ENCODE peak calls at places on chromosomes 5 and 9, in six cellular contexts. N, A, E, B, R and U are unnamed samples.

GRCh38 chr5:61026004-61026403 is 81.0 kb downstream of the NDUFAF2 start:
- DNase-seq in R (no peak), E (no peak), B (no peak), N (no peak), A (no peak), U (no peak)

GRCh38 chr9:128296340-128297220 is 20.5 kb downstream of the SWI5 start:
- DNase-seq in A (no peak), R (no peak), B (no peak), N (no peak), E (no peak), U (no peak)

GRCh38 chr9:15250013-15250412 is 57.0 kb downstream of the TTC39B start:
- DNase-seq in R (no peak), N (no peak), A (no peak), E (no peak), B (no peak), U (no peak)

GRCh38 chr5:102483736-102484135 is 15.1 kb downstream of the SLCO6A1 start:
- DNase-seq in B (no peak), N (no peak), E (no peak), A (no peak), R (no peak), U (no peak)

GRCh38 chr5:134792287-134792686 is 33.7 kb downstream of the DDX46 start:
- DNase-seq in A (no peak), B (no peak), R (no peak), N (no peak), E (no peak), U (no peak)

GRCh38 chr5:138975098-138975847 is 100.1 kb upstream of the LRRTM2 start:
- DNase-seq in R (peak; percentile 38), N (no peak), E (no peak), B (peak; percentile 26), A (peak; percentile 34), U (no peak)

GRCh38 chr9:33354651-33355211 is 47.6 kb downstream of the AQP7 start:
- DNase-seq in A (no peak), R (no peak), E (no peak), N (no peak), B (no peak), U (no peak)

GRCh38 chr5:95884021-95884333 is 61.5 kb upstream of the GLRX start:
- DNase-seq in E (no peak), R (no peak), B (no peak), A (no peak), N (no peak), U (no peak)

GRCh38 chr5:140251527-140251973 is 51.4 kb downstream of the PFDN1 start:
- DNase-seq in R (no peak), A (peak; percentile 70), E (peak; percentile 84), B (no peak), N (no peak), U (no peak)

GRCh38 chr9:130128251-130128650 is 44.0 kb upstream of the NCS1 start:
- DNase-seq in E (no peak), R (no peak), B (no peak), A (no peak), N (no peak), U (no peak)

GRCh38 chr5:81420039-81420667 is 26.2 kb upstream of the ACOT12 start:
- DNase-seq in N (no peak), R (no peak), A (peak; percentile 87), E (peak; percentile 82), B (no peak), U (no peak)

GRCh38 chr5:157384971-157385709 is 74.9 kb upstream of the NIPAL4 start:
- DNase-seq in R (no peak), E (peak; percentile 100), B (no peak), N (peak; percentile 24), A (peak; percentile 99), U (no peak)

GRCh38 chr5:127216906-127217675 is 73.5 kb upstream of the MEGF10 start:
- DNase-seq in R (no peak), N (no peak), A (no peak), B (no peak), E (no peak), U (peak; percentile 16)
- TF ChIP-seq CTCF in R (no peak), N (no peak), A (no peak), B (no peak), E (no peak), U (no peak)

GRCh38 chr5:150738862-150739261 is 20.0 kb downstream of the DCTN4 start:
- DNase-seq in R (no peak), A (no peak), B (no peak), N (no peak), E (no peak), U (no peak)
- TF ChIP-seq CTCF in R (no peak), A (no peak), B (no peak), N (no peak), E (no peak), U (no peak)

DNA sequence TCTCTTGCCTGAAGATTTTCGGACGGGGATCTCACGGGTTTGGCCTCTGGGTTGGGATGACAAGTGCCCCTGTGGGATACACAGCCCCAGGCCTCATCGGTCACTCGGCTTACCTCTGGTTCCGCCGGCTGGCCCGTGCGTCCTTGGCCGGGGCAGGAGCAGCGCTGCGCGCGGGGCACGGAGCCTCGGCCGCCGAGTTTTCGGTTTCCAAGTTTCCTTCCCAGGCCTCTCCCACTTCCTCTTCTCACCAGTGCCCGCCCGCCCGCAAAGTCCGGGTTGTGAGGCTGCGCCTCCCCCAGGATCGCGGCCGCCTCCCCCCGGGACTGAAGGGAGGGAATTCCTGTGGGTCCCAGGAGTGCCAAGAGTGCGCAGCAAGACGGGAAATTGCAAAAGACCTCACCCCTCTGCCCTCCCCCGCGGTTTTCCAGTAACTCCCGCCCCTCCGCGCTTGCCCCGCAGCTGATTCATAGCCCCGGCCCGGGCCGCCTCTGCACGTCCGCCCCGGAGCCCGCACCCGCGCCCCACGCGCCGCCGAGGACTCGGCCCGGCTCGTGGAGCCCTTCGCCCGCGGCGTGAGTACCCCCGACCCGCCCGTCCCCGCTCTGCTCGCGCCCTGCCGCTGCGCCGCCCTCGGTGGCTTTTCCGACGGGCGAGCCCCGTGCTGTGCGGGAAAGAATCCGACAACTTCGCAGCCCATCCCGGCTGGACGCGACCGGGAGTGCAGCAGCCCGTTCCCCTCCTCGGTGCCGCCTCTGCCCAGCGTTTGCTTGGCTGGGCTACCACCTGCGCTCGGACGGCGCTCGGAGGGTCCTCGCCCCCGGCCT is at the start of gene OSMR:
- DNase-seq in B (peak; percentile 91), N (peak; percentile 93), R (peak; percentile 19), E (peak; percentile 93), A (peak; percentile 97), U (peak; percentile 73)
- TF ChIP-seq CTCF in B (no peak), N (no peak), R (no peak), E (no peak), A (no peak), U (no peak)

GRCh38 chr9:87548159-87548558 is 50.5 kb downstream of the DAPK1 start:
- DNase-seq in E (no peak), N (no peak), B (no peak), A (no peak), R (no peak), U (no peak)

GRCh38 chr9:87549774-87550173 is 52.1 kb downstream of the DAPK1 start:
- DNase-seq in A (no peak), N (no peak), B (no peak), R (no peak), E (no peak), U (no peak)

GRCh38 chr9:87547665-87548064 is 50.0 kb downstream of the DAPK1 start:
- DNase-seq in E (no peak), N (no peak), B (no peak), R (no peak), A (no peak), U (no peak)

GRCh38 chr9:87545858-87546257 is 48.2 kb downstream of the DAPK1 start:
- DNase-seq in N (no peak), B (no peak), A (no peak), E (no peak), R (no peak), U (no peak)

GRCh38 chr9:87546704-87547103 is 49.0 kb downstream of the DAPK1 start:
- DNase-seq in E (no peak), R (no peak), A (no peak), B (no peak), N (no peak), U (no peak)
- TF ChIP-seq CTCF in E (no peak), R (no peak), A (no peak), B (no peak), N (no peak), U (no peak)

GRCh38 chr9:38175423-38175822 is 106.4 kb upstream of the SHB start:
- DNase-seq in E (no peak), A (no peak), B (no peak), R (no peak), N (no peak), U (no peak)

GRCh38 chr9:38178282-38178681 is 109.3 kb upstream of the SHB start:
- DNase-seq in E (no peak), B (no peak), N (peak; percentile 15), R (no peak), A (no peak), U (no peak)

GRCh38 chr9:38172601-38173000 is 103.6 kb upstream of the SHB start:
- DNase-seq in E (no peak), N (no peak), R (no peak), A (no peak), B (no peak), U (no peak)

GRCh38 chr9:38177680-38178079 is 108.7 kb upstream of the SHB start:
- DNase-seq in B (no peak), A (no peak), E (no peak), N (no peak), R (no peak), U (no peak)

GRCh38 chr9:38176256-38176655 is 107.2 kb upstream of the SHB start:
- DNase-seq in N (no peak), B (no peak), R (no peak), E (no peak), A (no peak), U (no peak)
- TF ChIP-seq CTCF in N (no peak), B (no peak), R (no peak), E (no peak), A (no peak), U (no peak)

GRCh38 chr5:10201223-10201868 is 48.3 kb downstream of the ATPSCKMT start:
- DNase-seq in N (no peak), A (no peak), E (no peak), R (no peak), B (no peak), U (peak; percentile 22)
- TF ChIP-seq CTCF in N (no peak), A (peak; percentile 35), E (peak; percentile 47), R (no peak), B (no peak), U (peak; percentile 26)